ENCODE peak calls at places on chromosomes 16 and 17, in seven cellular contexts. R is brain microvascular endothelial cell, U is AG10803, F is RWPE1, I is progenitor cell of endocrine pancreas, N is GM13976, V is PC-9. P is an unnamed sample.

GRCh38 chr16:78353610-78354009 is 254.2 kb downstream of the WWOX start:
- DNase-seq in V (no peak), N (no peak), U (no peak), I (no peak), F (no peak), R (no peak), P (no peak)

GRCh38 chr17:73342549-73343167 is 30.9 kb upstream of the CDC42EP4 start:
- DNase-seq in I (no peak), V (no peak), R (peak; percentile 49), U (peak; percentile 65), F (no peak), N (no peak), P (peak; percentile 28)

GRCh38 chr17:42428141-42428944 is 5.3 kb upstream of the CAVIN1 start:
- DNase-seq in U (peak; percentile 99), F (peak; percentile 95), R (peak; percentile 95), N (no peak), V (peak; percentile 67), I (no peak), P (peak; percentile 78)

GRCh38 chr16:69595127-69596036 is 29.6 kb downstream of the NFAT5 start:
- DNase-seq in N (no peak), F (peak; percentile 59), V (no peak), I (no peak), R (peak; percentile 66), U (no peak), P (no peak)

GRCh38 chr17:9817086-9817485 is 4.8 kb downstream of the GSG1L2 start:
- DNase-seq in V (peak; percentile 83), I (peak; percentile 26), F (peak; percentile 79), U (peak; percentile 20), R (no peak), N (no peak), P (peak; percentile 61)

GRCh38 chr17:16935786-16936185 is 36.1 kb downstream of the TNFRSF13B start:
- DNase-seq in V (no peak), R (no peak), N (no peak), I (no peak), F (no peak), U (no peak), P (no peak)

GRCh38 chr17:68248886-68249872 is 1.3 kb downstream of the AMZ2 start:
- DNase-seq in F (no peak), I (no peak), V (no peak), R (no peak), U (no peak), N (no peak), P (no peak)

GRCh38 chr17:39208136-39208535 is 8.1 kb downstream of the RPL19 start:
- DNase-seq in F (no peak), U (no peak), R (no peak), N (no peak), I (no peak), V (no peak), P (no peak)

GRCh38 chr17:75872434-75873351 is 5.7 kb downstream of the TRIM47 start:
- DNase-seq in V (peak; percentile 87), F (peak; percentile 80), I (no peak), R (peak; percentile 86), N (no peak), U (peak; percentile 82), P (peak; percentile 81)

GRCh38 chr16:27901956-27902355 is 161.6 kb downstream of the GSG1L start:
- DNase-seq in U (no peak), F (no peak), I (no peak), V (no peak), R (no peak), N (no peak), P (no peak)

GRCh38 chr16:5928476-5929055 is 831.0 kb upstream of the EEF2KMT start:
- DNase-seq in N (no peak), U (no peak), F (no peak), I (no peak), R (no peak), V (no peak), P (no peak)

GRCh38 chr17:72393553-72393952 is 272.7 kb downstream of the SOX9 start:
- DNase-seq in U (peak; percentile 67), F (peak; percentile 91), N (no peak), I (no peak), V (peak; percentile 40), R (peak; percentile 76), P (no peak)

GRCh38 chr16:81478876-81479496 is 34.4 kb downstream of the CMIP start:
- DNase-seq in V (no peak), F (no peak), U (no peak), I (no peak), N (peak; percentile 84), R (peak; percentile 53), P (no peak)

GRCh38 chr17:13428611-13429042 is 173.1 kb downstream of the HS3ST3A1 start:
- DNase-seq in F (no peak), V (no peak), U (peak; percentile 76), I (no peak), R (no peak), N (no peak), P (no peak)

GRCh38 chr17:75594499-75595283 is 7.1 kb downstream of the MYO15B start:
- DNase-seq in U (no peak), V (no peak), N (no peak), F (no peak), I (no peak), R (no peak), P (no peak)

GRCh38 chr17:36945160-36945559 is 3.6 kb upstream of the AATF start:
- DNase-seq in V (no peak), F (no peak), R (no peak), U (no peak), I (no peak), N (no peak), P (no peak)

GRCh38 chr17:39599665-39600468 is 7.9 kb downstream of the NEUROD2 start:
- DNase-seq in I (no peak), R (no peak), U (no peak), V (no peak), N (no peak), F (no peak), P (no peak)

GRCh38 chr17:36608794-36609497 is 7.6 kb downstream of the MRM1 start:
- DNase-seq in N (no peak), I (peak; percentile 40), F (peak; percentile 54), V (no peak), R (peak; percentile 69), U (peak; percentile 65), P (peak; percentile 66)

GRCh38 chr16:66003196-66003595 is 363.3 kb upstream of the CDH5 start:
- DNase-seq in R (no peak), F (no peak), I (no peak), V (no peak), N (no peak), U (peak; percentile 65), P (no peak)

GRCh38 chr17:76492989-76493501 is 8.2 kb downstream of the RHBDF2 start:
- DNase-seq in U (peak; percentile 77), F (peak; percentile 52), V (peak; percentile 50), R (peak; percentile 75), N (peak; percentile 77), I (no peak), P (peak; percentile 39)

GRCh38 chr17:43998552-43998951 is 5.9 kb upstream of the NAGS start:
- DNase-seq in N (no peak), U (peak; percentile 53), I (no peak), V (no peak), F (no peak), R (peak; percentile 50), P (no peak)

DNA sequence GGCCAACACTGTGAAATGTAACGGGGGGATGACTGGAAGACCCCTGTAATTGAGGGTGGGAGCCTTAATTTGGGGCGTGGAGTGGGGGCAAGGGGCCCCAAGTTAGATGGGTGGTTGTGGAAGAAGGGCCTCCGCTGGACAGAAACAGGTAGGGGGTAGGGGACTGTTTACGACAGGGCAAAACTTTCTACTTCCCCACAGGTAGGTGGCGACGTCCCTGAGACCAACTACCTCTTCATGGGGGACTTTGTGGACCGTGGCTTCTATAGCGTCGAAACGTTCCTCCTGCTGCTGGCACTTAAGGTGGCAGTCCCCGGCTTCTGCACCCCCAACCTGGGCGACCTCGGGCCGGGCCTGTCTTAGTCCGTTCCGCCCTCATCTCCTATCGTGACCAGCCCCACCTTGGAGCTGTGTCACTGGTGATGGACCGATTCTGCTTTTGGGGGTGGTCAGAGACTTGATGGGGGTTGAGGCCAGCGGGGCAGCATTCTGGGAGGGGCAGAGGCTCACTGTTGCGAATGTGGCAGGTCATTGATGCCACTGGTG is 6.8 kb downstream of the PPP4C start:
- DNase-seq in R (no peak), U (no peak), I (no peak), F (no peak), V (no peak), N (no peak), P (no peak)
- TF ChIP-seq CTCF in R (peak; percentile 33), U (no peak), I (no peak), F (no peak), V (peak; percentile 38), N (peak; percentile 9), P (peak; percentile 32)

DNA sequence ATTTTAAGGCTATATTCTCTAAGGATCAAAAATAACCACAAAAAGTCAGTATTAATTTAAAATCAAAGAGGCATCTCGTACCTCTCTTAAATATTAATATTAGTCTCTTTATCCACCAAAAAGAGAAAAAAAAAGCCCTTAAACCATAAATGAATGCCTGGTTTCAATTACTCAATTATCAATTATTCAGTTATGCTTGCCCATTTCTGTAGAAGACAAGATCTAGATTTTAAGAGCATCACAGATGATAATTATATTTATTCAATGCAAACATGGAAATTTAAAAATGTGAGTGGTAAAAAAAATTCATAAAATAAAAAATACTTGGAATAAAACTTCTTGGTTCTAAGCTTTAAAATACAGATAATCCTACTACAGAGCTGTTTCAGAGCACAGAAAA is 125.7 kb upstream of the CORO6 start:
- DNase-seq in N (no peak), U (no peak), I (no peak), V (no peak), F (no peak), R (no peak), P (no peak)
- TF ChIP-seq CTCF in N (no peak), U (no peak), I (no peak), V (no peak), F (no peak), R (no peak), P (no peak)

GRCh38 chr17:78840780-78841611 is at the start of gene USP36:
- DNase-seq in V (peak; percentile 99), U (peak; percentile 98), R (peak; percentile 98), F (peak; percentile 99), N (peak; percentile 99), I (peak; percentile 99), P (peak; percentile 99)
- TF ChIP-seq CTCF in V (no peak), U (no peak), R (no peak), F (no peak), N (no peak), I (peak; percentile 29), P (no peak)

DNA sequence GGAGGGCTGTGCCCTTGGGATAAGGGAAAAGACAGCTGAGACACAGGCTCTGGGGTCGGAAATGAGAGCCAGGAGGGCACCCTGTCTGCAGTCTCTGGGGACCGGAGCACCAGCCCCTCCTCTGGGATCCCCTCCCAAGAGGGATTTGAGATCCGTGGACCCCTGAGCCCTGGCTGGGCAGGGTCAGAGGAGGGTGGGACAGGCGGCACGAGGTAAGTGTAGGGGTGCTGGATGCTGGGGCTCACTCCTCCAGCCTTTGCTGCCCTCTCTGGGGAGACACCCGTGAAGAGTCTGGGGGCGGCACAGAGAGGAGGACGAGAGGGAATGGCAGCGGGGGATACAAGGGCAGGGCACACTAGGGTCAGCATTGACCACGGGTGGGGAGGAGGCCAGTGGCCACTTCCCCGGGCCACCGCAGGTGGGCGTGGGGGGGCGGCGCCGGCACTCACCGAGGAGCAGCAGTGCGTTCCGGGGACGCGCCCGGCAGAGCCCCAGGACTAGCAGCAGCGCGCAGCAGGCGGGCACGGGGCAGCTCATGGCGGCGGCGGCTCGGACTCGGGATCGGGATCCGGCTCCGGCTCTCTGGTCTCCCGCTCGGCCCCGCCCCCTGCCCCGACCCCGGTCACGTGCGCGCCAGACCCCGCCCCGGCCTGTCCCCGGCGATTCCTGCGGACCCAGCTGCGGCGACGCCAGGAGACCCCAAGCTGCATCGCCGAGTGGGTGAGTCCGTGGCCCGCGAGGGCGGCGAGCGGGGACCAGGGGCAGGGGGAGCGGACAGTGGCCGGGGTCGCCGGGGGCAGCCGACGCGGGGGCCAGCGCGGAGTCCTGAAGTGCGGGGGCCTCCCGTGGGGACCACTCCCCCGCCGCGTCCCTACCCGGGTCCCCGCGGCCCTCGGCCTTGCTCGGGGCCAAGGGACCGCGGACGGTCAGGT is at the start of the genes SGSH and SLC26A11:
- DNase-seq in V (peak; percentile 66), U (peak; percentile 52), N (peak; percentile 90), R (peak; percentile 40), F (peak; percentile 88), I (peak; percentile 88), P (peak; percentile 84)
- TF ChIP-seq CTCF in V (no peak), U (no peak), N (no peak), R (no peak), F (no peak), I (peak; percentile 21), P (peak; percentile 16)

P was measured in Calu3.